ENCODE peak calls at places on chromosomes 16 and 17, in four cellular contexts. Q is AG09309, E is lung, F is RWPE1. W is an unnamed sample.

GRCh38 chr17:80826955-80827645 is 164.5 kb upstream of the CHMP6 start:
- DNase-seq in Q (peak; percentile 94), E (no peak), F (peak; percentile 93), W (no peak)

GRCh38 chr17:78122221-78122990 is 6.1 kb downstream of the TMC6 start:
- DNase-seq in Q (no peak), E (no peak), F (no peak), W (peak; percentile 65)

GRCh38 chr17:71325117-71325516 is 795.7 kb upstream of the SOX9 start:
- DNase-seq in Q (no peak), E (no peak), F (no peak), W (no peak)

GRCh38 chr17:81111066-81111465 is 54.2 kb upstream of the PVALEF start:
- DNase-seq in Q (no peak), E (no peak), F (no peak), W (no peak)

GRCh38 chr17:51657224-51657623 is 396.9 kb downstream of the UTP18 start:
- DNase-seq in Q (no peak), E (no peak), F (no peak), W (no peak)

GRCh38 chr17:74691151-74691550 is 21.6 kb downstream of the CD300LF start:
- DNase-seq in Q (no peak), E (no peak), F (no peak), W (no peak)

GRCh38 chr17:61809816-61810392 is 53.4 kb downstream of the BRIP1 start:
- DNase-seq in Q (no peak), E (no peak), F (peak; percentile 12), W (no peak)

GRCh38 chr16:3579776-3580175 is 2.6 kb upstream of the NLRC3 start:
- DNase-seq in Q (no peak), E (no peak), F (no peak), W (no peak)

GRCh38 chr16:4231367-4231766 is 10.5 kb downstream of the SRL start:
- DNase-seq in Q (no peak), E (no peak), F (no peak), W (no peak)

GRCh38 chr16:1533443-1533951 is at the start of gene TMEM204:
- DNase-seq in Q (peak; percentile 40), E (peak; percentile 52), F (no peak), W (no peak)

GRCh38 chr17:46841561-46842379 is 9.6 kb upstream of the WNT9B start:
- DNase-seq in Q (no peak), E (no peak), F (no peak), W (peak; percentile 85)

GRCh38 chr17:47693667-47694017 is 319 bp upstream of the TBKBP1 start:
- DNase-seq in Q (no peak), E (no peak), F (no peak), W (no peak)

GRCh38 chr17:32519769-32520701 is 33.2 kb downstream of the CDK5R1 start:
- DNase-seq in Q (no peak), E (no peak), F (no peak), W (no peak)

GRCh38 chr17:19470529-19471261 is 59.7 kb downstream of the RNF112 start:
- DNase-seq in Q (no peak), E (peak; percentile 38), F (no peak), W (peak; percentile 17)

GRCh38 chr16:60059141-60059540 is 1325.0 kb upstream of the GOT2 start:
- DNase-seq in Q (no peak), E (no peak), F (no peak), W (no peak)

DNA sequence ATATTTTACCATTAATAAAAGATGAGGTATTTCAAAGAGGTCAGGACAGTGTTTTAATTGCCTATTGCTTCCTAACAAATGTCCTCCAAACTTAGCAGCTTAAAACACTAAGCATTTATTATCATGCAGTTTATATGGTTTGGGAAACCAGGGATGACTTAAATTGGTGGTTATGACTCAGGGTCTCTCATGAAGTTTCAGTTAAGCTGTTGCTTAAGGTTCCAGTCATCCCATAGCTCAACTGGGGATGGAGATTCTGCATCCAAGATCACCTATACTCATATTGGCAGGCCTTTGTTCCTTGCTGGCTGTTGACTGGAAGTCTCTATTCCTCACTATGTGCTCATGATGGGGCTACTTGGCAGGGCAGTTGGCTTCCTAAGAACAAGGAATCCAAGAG is 1329.9 kb upstream of the GOT2 start:
- DNase-seq in Q (no peak), E (no peak), F (no peak), W (no peak)
- TF ChIP-seq CTCF in Q (no peak), E (no peak), F (no peak), W (no peak)

GRCh38 chr16:67393790-67394270 is 532 bp upstream of the TPPP3 start:
- DNase-seq in Q (no peak), E (no peak), F (no peak), W (no peak)

GRCh38 chr16:67391424-67392300 is 1.6 kb downstream of the TPPP3 start:
- DNase-seq in Q (no peak), E (no peak), F (no peak), W (no peak)

GRCh38 chr16:67392301-67393059 is 818 bp downstream of the TPPP3 start:
- DNase-seq in Q (no peak), E (no peak), F (no peak), W (no peak)

GRCh38 chr16:67394271-67395104 is 1.2 kb upstream of the TPPP3 start:
- DNase-seq in Q (no peak), E (no peak), F (no peak), W (peak; percentile 63)

GRCh38 chr16:67393111-67393789 is at the start of gene TPPP3:
- DNase-seq in Q (no peak), E (peak; percentile 84), F (peak; percentile 44), W (peak; percentile 92)
- TF ChIP-seq CTCF in Q (peak; percentile 61), E (peak; percentile 15), F (peak; percentile 46), W (peak; percentile 57)

DNA sequence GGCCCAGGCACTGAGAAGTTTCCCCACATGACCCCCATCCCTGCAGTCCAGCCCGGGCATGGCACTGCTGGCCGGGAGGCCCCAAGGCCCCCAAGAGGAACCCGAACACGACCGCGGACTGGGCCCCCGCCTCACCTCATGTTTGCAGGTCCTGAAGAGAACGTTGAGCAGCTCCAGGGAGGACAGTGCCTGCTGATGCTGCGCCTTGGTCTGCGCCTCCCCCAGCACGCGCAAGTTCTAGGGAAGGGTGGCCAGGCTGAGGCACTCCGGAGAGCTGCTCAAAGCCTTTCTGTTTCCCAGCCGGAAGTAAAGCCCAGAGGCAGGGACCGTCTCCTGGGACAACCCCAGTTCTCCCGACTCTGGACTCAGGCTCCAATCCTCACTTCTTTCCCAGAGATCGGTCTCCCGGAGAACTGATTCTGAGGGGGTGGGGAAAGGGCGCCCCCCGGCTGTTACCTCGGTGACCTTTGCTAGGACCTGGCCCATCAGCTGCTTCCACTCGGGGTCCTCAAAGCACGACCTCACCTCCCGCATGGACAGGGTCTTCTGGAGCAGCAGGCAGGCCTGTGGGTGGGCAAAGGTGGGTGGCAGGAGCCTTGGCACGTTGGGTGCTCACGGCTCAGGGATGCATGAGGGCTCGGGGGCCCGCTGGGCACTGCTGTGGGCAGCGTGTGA is 13.7 kb downstream of the MYBBP1A start:
- DNase-seq in Q (no peak), E (no peak), F (no peak), W (peak; percentile 71)
- TF ChIP-seq CTCF in Q (no peak), E (no peak), F (no peak), W (no peak)

GRCh38 chr16:81201267-81201666 is 37.2 kb upstream of the BCO1 start:
- DNase-seq in Q (no peak), E (no peak), F (no peak), W (no peak)
- TF ChIP-seq CTCF in Q (no peak), E (no peak), F (no peak), W (no peak)

GRCh38 chr17:76351526-76352071 is 2.1 kb downstream of the PRPSAP1 start:
- DNase-seq in Q (no peak), E (no peak), F (no peak), W (no peak)

GRCh38 chr17:76353004-76353598 is 615 bp downstream of the PRPSAP1 start:
- DNase-seq in Q (no peak), E (no peak), F (peak; percentile 62), W (peak; percentile 79)

GRCh38 chr17:76354747-76355310 is 1.1 kb upstream of the PRPSAP1 start:
- DNase-seq in Q (no peak), E (no peak), F (no peak), W (no peak)

GRCh38 chr17:76354317-76354729 is 607 bp upstream of the PRPSAP1 start:
- DNase-seq in Q (no peak), E (no peak), F (no peak), W (no peak)

DNA sequence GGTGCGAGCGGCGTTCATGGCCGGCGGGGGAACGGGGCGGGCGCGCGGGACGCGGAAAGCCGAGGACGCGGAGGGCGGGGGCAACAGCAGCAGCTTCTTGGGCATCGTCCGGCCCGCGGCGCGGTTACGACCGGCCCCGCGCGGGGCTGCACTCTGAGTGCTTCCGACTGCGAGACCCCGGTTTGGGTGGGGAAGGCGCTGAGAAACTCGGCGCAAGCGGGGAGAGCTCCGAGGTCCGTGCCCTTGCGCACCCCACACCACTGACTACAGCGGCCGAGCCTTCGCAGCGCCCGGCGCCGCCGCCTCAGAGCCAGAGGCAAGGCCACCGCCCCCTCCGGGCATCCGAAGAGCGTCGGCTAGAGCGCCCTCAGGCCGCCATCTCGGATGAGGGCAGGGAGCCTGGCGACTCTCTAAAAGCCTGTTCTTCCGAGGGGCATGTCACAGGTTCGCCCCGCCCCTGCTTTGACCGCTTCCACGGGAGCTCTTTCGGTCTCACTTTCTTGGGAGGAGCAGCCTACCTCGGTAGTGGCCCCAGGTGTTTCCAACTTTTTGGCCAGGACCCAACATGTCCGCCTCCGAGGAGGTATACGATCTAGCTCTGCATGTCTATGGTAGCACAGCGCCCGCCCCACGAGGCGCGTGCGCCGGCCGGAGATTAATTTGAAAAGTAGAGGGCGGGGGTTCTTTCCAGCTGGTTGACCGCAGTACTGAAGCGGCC is at the start of gene PRPSAP1:
- DNase-seq in Q (no peak), E (peak; percentile 87), F (peak; percentile 90), W (peak; percentile 91)
- TF ChIP-seq CTCF in Q (peak; percentile 53), E (peak; percentile 38), F (no peak), W (no peak)

DNA sequence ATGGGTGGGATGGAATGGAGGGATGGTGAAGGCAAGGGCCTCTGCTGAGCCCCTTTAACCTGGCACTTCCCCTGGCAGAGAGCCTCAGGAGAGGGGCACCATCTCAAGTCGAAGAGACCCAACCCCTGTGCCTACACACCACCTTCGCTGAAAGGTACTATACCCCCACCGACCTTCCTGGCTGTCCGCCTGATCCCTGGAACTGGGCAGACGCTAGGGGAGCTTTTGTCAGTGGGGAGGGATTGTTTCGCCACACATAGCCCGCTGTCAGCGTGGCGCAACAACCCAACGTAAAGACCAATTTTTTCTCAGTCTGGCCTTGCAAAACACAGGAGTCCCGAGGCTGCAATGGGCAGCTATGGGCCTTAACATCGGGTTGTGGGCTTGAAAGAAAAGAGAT is 3.1 kb downstream of the PPP1R1B start:
- DNase-seq in Q (no peak), E (no peak), F (no peak), W (no peak)
- TF ChIP-seq CTCF in Q (no peak), E (no peak), F (no peak), W (no peak)

DNA sequence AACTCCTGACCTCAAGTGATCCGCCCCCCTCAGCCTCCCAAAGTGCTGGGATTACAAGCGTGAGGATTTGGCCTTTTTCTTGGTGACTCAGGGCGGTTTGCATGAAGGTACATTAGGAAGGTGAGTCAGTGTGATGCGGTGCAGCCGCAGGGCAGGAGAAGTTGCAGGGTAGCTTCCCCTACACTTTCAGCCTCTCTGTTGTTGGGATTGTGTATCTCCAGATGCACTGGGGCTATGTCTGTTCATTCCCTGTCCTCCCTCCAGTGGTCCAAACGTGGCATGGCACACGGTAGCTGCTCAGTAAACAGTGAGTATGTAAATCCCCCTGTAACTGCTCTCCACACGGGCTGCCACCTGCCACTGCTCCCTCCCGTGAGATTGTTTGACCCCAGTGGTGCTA is 109.1 kb upstream of the CDC42EP4 start:
- DNase-seq in Q (no peak), E (no peak), F (peak; percentile 91), W (no peak)
- TF ChIP-seq CTCF in Q (peak; percentile 29), E (no peak), F (no peak), W (no peak)

GRCh38 chr17:14297161-14297851 is 3.6 kb upstream of the HS3ST3B1 start:
- DNase-seq in Q (no peak), E (peak; percentile 32), F (no peak), W (peak; percentile 16)
- TF ChIP-seq CTCF in Q (peak; percentile 33), E (no peak), F (peak; percentile 16), W (no peak)

W was measured in pancreas.